ENCODE peak calls at places on chromosomes 5 and 9, in eight cellular contexts. M, B, P, D, Q, R, A and Z are unnamed samples.

GRCh38 chr5:181061645-181062044 is 21.6 kb downstream of the BTNL9 start:
- DNase-seq in M (no peak), B (no peak), P (no peak), D (no peak), Q (no peak), R (no peak), A (no peak), Z (no peak)

GRCh38 chr9:133701981-133702797 is 36.0 kb downstream of the SARDH start:
- DNase-seq in M (no peak), B (peak), P (no peak), D (no peak), Q (no peak), R (peak), A (no peak), Z (peak)

GRCh38 chr5:17203329-17204132 is 13.9 kb upstream of the BASP1 start:
- DNase-seq in M (no peak), B (no peak), P (no peak), D (no peak), Q (no peak), R (peak), A (peak), Z (no peak)

GRCh38 chr5:142884029-142884428 is 113.9 kb downstream of the ARHGAP26 start:
- DNase-seq in M (no peak), B (no peak), P (no peak), D (no peak), Q (no peak), R (no peak), A (no peak), Z (no peak)

GRCh38 chr9:114430443-114430842 is 42.7 kb upstream of the AKNA start:
- DNase-seq in M (no peak), B (peak), P (no peak), D (no peak), Q (no peak), R (no peak), A (no peak), Z (no peak)

GRCh38 chr9:4781408-4781807 is 11.3 kb upstream of the RCL1 start:
- DNase-seq in M (no peak), B (no peak), P (no peak), D (no peak), Q (no peak), R (no peak), A (no peak), Z (no peak)

GRCh38 chr5:173423452-173424117 is 95.4 kb upstream of the STC2 start:
- DNase-seq in M (no peak), B (no peak), P (no peak), D (no peak), Q (no peak), R (no peak), A (no peak), Z (no peak)

GRCh38 chr9:118609355-118610044 is 759.7 kb downstream of the BRINP1 start:
- DNase-seq in M (no peak), B (no peak), P (no peak), D (peak), Q (no peak), R (no peak), A (no peak), Z (no peak)

GRCh38 chr5:67205981-67206380 is 9.4 kb upstream of the CD180 start:
- DNase-seq in M (no peak), B (no peak), P (no peak), D (no peak), Q (no peak), R (no peak), A (no peak), Z (no peak)

GRCh38 chr5:14035859-14036440 is 91.5 kb upstream of the DNAH5 start:
- DNase-seq in M (peak), B (no peak), P (no peak), D (peak), Q (peak), R (no peak), A (peak), Z (no peak)

GRCh38 chr5:137361275-137361674 is 137.9 kb downstream of the SPOCK1 start:
- DNase-seq in M (no peak), B (no peak), P (no peak), D (no peak), Q (no peak), R (no peak), A (no peak), Z (no peak)

GRCh38 chr5:79621056-79621455 is 8.8 kb downstream of the TENT2 start:
- DNase-seq in M (no peak), B (no peak), P (no peak), D (peak), Q (no peak), R (no peak), A (no peak), Z (no peak)

GRCh38 chr5:38467353-38468040 is 88.9 kb downstream of the LIFR start:
- DNase-seq in M (no peak), B (no peak), P (no peak), D (no peak), Q (peak), R (no peak), A (no peak), Z (peak)

GRCh38 chr9:116417464-116417863 is 263.9 kb downstream of the PAPPA start:
- DNase-seq in M (no peak), B (no peak), P (no peak), D (peak), Q (no peak), R (no peak), A (no peak), Z (no peak)

GRCh38 chr5:54309751-54310432 is 481 bp downstream of the ARL15 start:
- DNase-seq in M (no peak), B (peak), P (no peak), D (no peak), Q (peak), R (peak), A (peak), Z (peak)

GRCh38 chr5:148482196-148482595 is 98.4 kb downstream of the FBXO38 start:
- DNase-seq in M (no peak), B (no peak), P (no peak), D (no peak), Q (no peak), R (no peak), A (no peak), Z (no peak)

GRCh38 chr9:94586814-94587213 is 6.8 kb downstream of the FBP2 start:
- DNase-seq in M (no peak), B (peak), P (no peak), D (no peak), Q (no peak), R (no peak), A (no peak), Z (no peak)

GRCh38 chr9:124520206-124520596 is 13.0 kb upstream of the NR5A1 start:
- DNase-seq in M (no peak), B (no peak), P (no peak), D (no peak), Q (no peak), R (no peak), A (no peak), Z (no peak)

GRCh38 chr5:948472-949274 is 56.0 kb downstream of the TRIP13 start:
- DNase-seq in M (no peak), B (no peak), P (peak), D (no peak), Q (no peak), R (no peak), A (no peak), Z (peak)
- TF ChIP-seq CTCF in M (no peak), B (no peak), P (no peak), D (no peak), Q (no peak), R (no peak), A (no peak), Z (no peak)

GRCh38 chr9:107422189-107422802 is 67.3 kb downstream of the KLF4 start:
- DNase-seq in M (peak), B (peak), P (no peak), D (no peak), Q (peak), R (peak), A (peak), Z (peak)
- TF ChIP-seq CTCF in M (peak), B (peak), P (peak), D (peak), Q (peak), R (peak), A (peak), Z (peak)

GRCh38 chr5:32725994-32726659 is 15.0 kb downstream of the NPR3 start:
- DNase-seq in M (no peak), B (no peak), P (no peak), D (no peak), Q (no peak), R (no peak), A (no peak), Z (no peak)
- TF ChIP-seq CTCF in M (no peak), B (no peak), P (no peak), D (no peak), Q (no peak), R (no peak), A (no peak), Z (no peak)

DNA sequence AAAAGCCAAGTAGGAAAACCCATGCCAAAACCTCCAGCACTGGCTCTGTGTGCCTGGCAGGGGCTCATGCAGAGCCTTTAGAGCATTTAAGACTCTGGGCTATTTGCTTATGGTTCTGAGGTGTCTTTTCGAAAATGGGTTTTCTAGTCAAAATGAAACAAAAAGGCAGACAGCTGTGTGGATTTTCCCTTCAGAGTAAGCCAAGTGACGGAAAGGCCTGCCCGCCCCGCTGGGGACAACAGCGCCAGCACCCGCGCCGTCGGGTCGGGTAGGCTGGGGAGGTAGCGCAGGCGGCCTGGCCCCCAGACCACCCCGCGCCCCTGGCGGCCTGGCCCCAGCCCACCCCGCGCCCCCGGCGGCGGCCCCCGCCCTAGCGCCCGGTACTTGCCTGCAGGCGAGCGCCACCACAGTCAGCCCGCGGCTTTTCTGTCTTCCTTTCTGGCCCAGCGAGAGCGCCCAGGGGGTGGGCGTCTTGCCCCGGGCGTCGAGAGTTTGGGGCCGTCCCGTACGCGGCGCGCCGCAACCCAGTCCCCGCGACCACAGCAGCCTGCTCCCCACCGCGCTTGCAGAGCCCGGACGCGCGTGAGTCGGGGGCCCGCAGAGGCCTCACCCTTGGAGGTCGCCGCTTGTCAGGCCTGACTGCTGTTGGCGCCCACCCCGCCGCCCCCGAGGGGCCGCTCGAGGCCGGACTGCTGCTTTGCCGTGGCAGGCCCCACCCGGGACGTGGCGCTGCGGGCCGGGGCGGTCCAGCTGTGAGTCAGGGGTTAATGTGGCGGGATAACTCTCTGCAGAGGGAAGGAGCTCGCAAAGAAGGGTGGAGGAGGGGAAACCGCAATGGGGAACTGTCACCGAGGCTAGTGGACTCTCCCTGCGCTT is at the start of gene TICAM2:
- DNase-seq in M (no peak), B (peak), P (no peak), D (no peak), Q (peak), R (peak), A (peak), Z (peak)
- TF ChIP-seq CTCF in M (peak), B (no peak), P (no peak), D (peak), Q (peak), R (no peak), A (peak), Z (peak)

GRCh38 chr5:52560366-52560765 is 227.3 kb upstream of the ITGA1 start:
- DNase-seq in M (no peak), B (no peak), P (no peak), D (no peak), Q (no peak), R (no peak), A (no peak), Z (no peak)
- TF ChIP-seq CTCF in M (no peak), B (no peak), P (no peak), D (peak), Q (no peak), R (no peak), A (peak), Z (peak)

GRCh38 chr9:90964101-90965020 is 162.7 kb downstream of the SYK start:
- DNase-seq in M (no peak), B (peak), P (no peak), D (no peak), Q (peak), R (peak), A (no peak), Z (peak)
- TF ChIP-seq CTCF in M (peak), B (peak), P (no peak), D (no peak), Q (no peak), R (no peak), A (no peak), Z (peak)